ENCODE peak calls at places on chromosomes 2 and 18, in eight cellular contexts. P is MM.1S, W is Caco-2, Z is endothelial cell of umbilical vein, N is H1, K is adipocyte, J is right cardiac atrium, D is upper lobe of right lung. V is an unnamed sample. For H3K27me3, the result is how much of the 10 kb centered on the place peaks cover.

GRCh38 chr2:33058716-33059451 is 112.1 kb downstream of the LTBP1 start:
- DNase-seq in P (no peak), W (no peak), Z (no peak), N (no peak), K (no peak), J (no peak), D (no peak), V (no peak)

GRCh38 chr2:150909090-150909489 is 352.6 kb downstream of the RBM43 start:
- DNase-seq in P (peak), W (no peak), Z (no peak), N (no peak), K (no peak), J (no peak), D (no peak), V (no peak)

GRCh38 chr18:75213610-75214009 is 3.0 kb downstream of the TSHZ1 start:
- DNase-seq in P (no peak), W (no peak), Z (peak), N (no peak), K (peak), J (no peak), D (no peak), V (no peak)

GRCh38 chr2:33038230-33038629 is 91.5 kb downstream of the LTBP1 start:
- DNase-seq in P (no peak), W (no peak), Z (no peak), N (no peak), K (no peak), J (no peak), D (no peak), V (no peak)

GRCh38 chr2:38074047-38074774 is 1.7 kb downstream of the CYP1B1 start:
- DNase-seq in P (no peak), W (no peak), Z (no peak), N (peak), K (no peak), J (peak), D (peak), V (no peak)

GRCh38 chr2:168494190-168494711 is 38.2 kb downstream of the CERS6 start:
- DNase-seq in P (no peak), W (peak), Z (no peak), N (no peak), K (no peak), J (no peak), D (no peak), V (no peak)

GRCh38 chr2:3160751-3161330 is 216.8 kb downstream of the EIPR1 start:
- DNase-seq in P (no peak), W (no peak), Z (no peak), N (no peak), K (no peak), J (no peak), D (peak), V (no peak)

GRCh38 chr18:68841301-68841700 is 43.4 kb downstream of the CCDC102B start:
- DNase-seq in P (no peak), W (no peak), Z (no peak), N (no peak), K (peak), J (no peak), D (no peak), V (no peak)

GRCh38 chr2:143732076-143732475 is 602.9 kb downstream of the ARHGAP15 start:
- DNase-seq in P (no peak), W (no peak), Z (no peak), N (no peak), K (no peak), J (no peak), D (no peak), V (no peak)

GRCh38 chr2:39487398-39488250 is 50.5 kb upstream of the MAP4K3 start:
- DNase-seq in P (no peak), W (no peak), Z (peak), N (no peak), K (no peak), J (no peak), D (no peak), V (no peak)

GRCh38 chr18:51537487-51537886 is 340.0 kb upstream of the MEX3C start:
- DNase-seq in P (peak), W (peak), Z (no peak), N (no peak), K (no peak), J (no peak), D (no peak), V (no peak)

GRCh38 chr2:214481204-214481603 is 70.3 kb downstream of the VWC2L start:
- DNase-seq in P (peak), W (no peak), Z (no peak), N (no peak), K (peak), J (no peak), D (no peak), V (no peak)

GRCh38 chr18:23703057-23703986 is 14.1 kb downstream of the LAMA3 start:
- DNase-seq in P (no peak), W (no peak), Z (peak), N (no peak), K (peak), J (no peak), D (no peak), V (no peak)

GRCh38 chr2:227781841-227782240 is 31.8 kb upstream of the CCL20 start:
- DNase-seq in P (no peak), W (no peak), Z (no peak), N (no peak), K (no peak), J (peak), D (no peak), V (peak)

GRCh38 chr2:69083126-69083733 is 70.3 kb downstream of the ANTXR1 start:
- DNase-seq in P (no peak), W (no peak), Z (peak), N (no peak), K (peak), J (no peak), D (no peak), V (no peak)

GRCh38 chr2:44364604-44365003 is 2.9 kb downstream of the CAMKMT start:
- DNase-seq in P (no peak), W (no peak), Z (no peak), N (no peak), K (no peak), J (no peak), D (no peak), V (no peak)

GRCh38 chr2:221924551-221924950 is 352.4 kb upstream of the EPHA4 start:
- DNase-seq in P (no peak), W (no peak), Z (no peak), N (no peak), K (no peak), J (no peak), D (no peak), V (no peak)

GRCh38 chr2:227415538-227416424 is 28.0 kb upstream of the SCYGR1 start:
- DNase-seq in P (peak), W (no peak), Z (peak), N (no peak), K (peak), J (peak), D (peak), V (peak)

GRCh38 chr2:101559576-101559975 is 84.7 kb upstream of the RFX8 start:
- DNase-seq in P (no peak), W (no peak), Z (peak), N (no peak), K (peak), J (peak), D (no peak), V (no peak)

GRCh38 chr2:15159751-15160177 is 401.4 kb downstream of the NBAS start:
- DNase-seq in P (peak), W (no peak), Z (peak), N (no peak), K (peak), J (no peak), D (no peak), V (no peak)

GRCh38 chr2:149727927-149728326 is 140.4 kb upstream of the MMADHC start:
- DNase-seq in P (no peak), W (no peak), Z (no peak), N (no peak), K (peak), J (no peak), D (no peak), V (no peak)

GRCh38 chr2:100321181-100321880 is 970 bp downstream of the LONRF2 start:
- DNase-seq in P (no peak), W (no peak), Z (peak), N (peak), K (peak), J (peak), D (peak), V (no peak)

GRCh38 chr2:232351686-232352510 is 26.7 kb upstream of the ALPP start:
- DNase-seq in P (no peak), W (peak), Z (no peak), N (peak), K (no peak), J (no peak), D (peak), V (no peak)

GRCh38 chr2:232353660-232354059 is 24.9 kb upstream of the ALPP start:
- DNase-seq in P (no peak), W (no peak), Z (no peak), N (no peak), K (no peak), J (no peak), D (peak), V (no peak)

GRCh38 chr2:232354069-232354468 is 24.5 kb upstream of the ALPP start:
- DNase-seq in P (no peak), W (peak), Z (no peak), N (no peak), K (no peak), J (no peak), D (peak), V (no peak)

GRCh38 chr2:232353096-232353495 is 25.5 kb upstream of the ALPP start:
- DNase-seq in P (no peak), W (peak), Z (no peak), N (no peak), K (no peak), J (no peak), D (peak), V (no peak)

DNA sequence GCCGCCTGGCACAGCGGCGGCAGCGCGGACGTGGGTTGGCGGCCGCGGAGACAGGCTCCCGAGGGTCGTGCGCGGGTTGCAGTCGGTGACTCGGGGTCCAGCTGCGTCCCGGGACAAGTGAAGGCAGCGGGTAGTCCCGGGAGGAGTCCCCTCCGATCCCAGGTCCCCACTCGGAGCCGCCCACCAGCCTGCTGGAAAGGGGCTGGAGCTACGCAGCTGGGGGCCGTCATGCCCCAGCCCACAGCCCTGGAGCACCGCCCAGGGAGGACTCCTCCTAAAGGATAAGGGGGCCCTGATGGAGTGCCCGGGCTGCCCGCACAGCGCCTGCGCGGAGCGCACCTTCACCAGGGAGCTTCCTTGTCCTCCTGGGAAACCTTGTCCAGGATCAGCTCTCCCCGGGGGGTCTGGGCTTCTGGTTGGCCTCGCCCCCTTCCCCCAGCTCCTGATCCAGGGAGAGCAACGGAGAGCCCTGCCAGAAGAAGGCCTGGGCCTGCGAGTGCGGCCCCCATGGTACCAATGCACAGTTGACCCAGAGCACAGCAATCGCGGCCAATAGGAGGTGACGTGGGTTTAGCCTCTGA is 25.9 kb upstream of the ALPP start:
- DNase-seq in P (no peak), W (peak), Z (no peak), N (no peak), K (no peak), J (no peak), D (peak), V (no peak)
- H3K27me3 ChIP-seq in P (under half), W (under half), Z (under half), N (under half), K (half or more), J (under half), D (half or more), V (under half)

GRCh38 chr18:48956378-48956777 is 5.6 kb upstream of the SMAD7 start:
- DNase-seq in P (no peak), W (no peak), Z (no peak), N (no peak), K (peak), J (no peak), D (no peak), V (no peak)
- H3K4me3 ChIP-seq in P (no peak), W (no peak), Z (no peak), N (no peak), K (peak), J (no peak), D (no peak), V (no peak)

DNA sequence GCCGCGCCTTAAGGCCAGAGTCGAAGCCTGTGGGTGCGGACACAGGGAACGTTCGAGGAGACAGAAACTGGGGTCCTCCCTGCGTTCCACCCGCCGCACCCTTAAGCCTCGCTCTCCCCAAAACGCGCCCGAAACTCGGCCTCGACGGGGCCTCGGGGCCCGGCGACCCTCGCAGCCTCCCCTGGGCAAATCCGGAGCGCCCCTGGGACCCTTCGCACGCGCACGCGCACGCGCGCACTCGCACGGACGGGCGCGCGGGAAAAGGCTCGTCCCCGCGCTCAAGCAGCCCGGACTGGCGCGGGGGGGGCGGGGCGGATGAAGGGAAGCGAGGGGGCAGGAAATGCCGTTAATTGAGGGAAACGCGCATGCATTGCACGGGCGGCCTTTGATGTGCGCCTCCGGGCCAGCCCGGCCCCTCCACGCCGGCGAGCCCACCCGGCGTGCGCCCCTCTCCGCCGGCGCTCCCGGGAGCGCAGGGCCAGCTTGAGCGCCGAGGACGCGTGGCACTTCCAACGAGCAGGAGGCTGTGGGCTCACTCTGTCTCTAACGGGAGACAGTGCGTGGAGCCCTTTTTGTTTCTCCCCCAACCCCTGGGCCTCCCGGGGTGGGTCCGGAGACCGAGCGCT is 5.4 kb upstream of the SALL3 start:
- DNase-seq in P (no peak), W (no peak), Z (no peak), N (peak), K (no peak), J (no peak), D (no peak), V (peak)
- H3K27me3 ChIP-seq in P (under half), W (under half), Z (half or more), N (half or more), K (half or more), J (under half), D (half or more), V (under half)

GRCh38 chr2:219433666-219434467 is 776 bp upstream of the SPEG start:
- DNase-seq in P (no peak), W (no peak), Z (no peak), N (peak), K (peak), J (no peak), D (no peak), V (no peak)
- H3K4me3 ChIP-seq in P (no peak), W (no peak), Z (no peak), N (peak), K (no peak), J (no peak), D (no peak), V (peak)

GRCh38 chr2:26846881-26847662 is 860 bp upstream of the DPYSL5 start:
- DNase-seq in P (no peak), W (no peak), Z (no peak), N (no peak), K (no peak), J (no peak), D (no peak), V (no peak)
- H3K27me3 ChIP-seq in P (half or more), W (under half), Z (half or more), N (under half), K (half or more), J (under half), D (half or more), V (under half)

GRCh38 chr2:20180676-20181648 is 44.0 kb downstream of the SDC1 start:
- DNase-seq in P (no peak), W (peak), Z (no peak), N (no peak), K (no peak), J (no peak), D (peak), V (no peak)

GRCh38 chr2:20184067-20184938 is 40.6 kb downstream of the SDC1 start:
- DNase-seq in P (no peak), W (peak), Z (no peak), N (no peak), K (peak), J (no peak), D (peak), V (no peak)

GRCh38 chr2:20181761-20182160 is 43.2 kb downstream of the SDC1 start:
- DNase-seq in P (no peak), W (peak), Z (no peak), N (no peak), K (no peak), J (no peak), D (peak), V (no peak)

GRCh38 chr2:20183373-20183772 is 41.6 kb downstream of the SDC1 start:
- DNase-seq in P (no peak), W (no peak), Z (no peak), N (no peak), K (no peak), J (no peak), D (no peak), V (no peak)

DNA sequence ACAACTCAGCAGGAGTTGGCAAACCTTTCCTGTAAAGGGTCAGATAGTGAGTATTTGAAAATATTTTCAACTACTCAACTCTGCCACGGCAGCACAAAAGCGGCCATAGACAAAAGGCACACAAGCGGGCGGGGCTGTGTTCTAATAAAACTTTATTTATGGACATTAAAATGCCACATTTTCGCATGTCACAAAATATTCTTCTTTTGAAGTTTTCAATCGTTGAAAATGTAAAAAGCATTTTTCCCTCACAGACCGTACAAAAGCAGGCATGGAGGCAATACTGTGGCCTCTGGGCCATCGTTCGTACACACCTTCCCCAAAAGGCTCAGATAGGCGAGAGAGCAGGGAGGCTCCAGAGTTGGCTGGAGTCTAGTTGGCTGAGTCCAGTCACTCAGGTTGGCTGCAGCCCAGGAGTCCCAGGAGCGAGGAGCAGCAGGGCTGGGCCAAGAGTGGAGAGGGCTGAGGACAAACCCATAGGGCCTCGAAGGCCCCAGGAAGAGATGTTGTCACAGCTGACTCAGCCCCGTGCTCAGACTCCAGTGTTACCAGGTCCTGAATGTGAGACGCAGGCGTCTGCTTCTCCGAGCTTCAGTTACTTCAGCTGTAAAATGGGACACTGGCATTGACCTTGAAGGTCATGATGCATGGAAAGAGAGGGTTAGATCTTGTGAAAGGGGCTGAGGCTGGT is 42.5 kb downstream of the SDC1 start:
- DNase-seq in P (no peak), W (peak), Z (no peak), N (no peak), K (no peak), J (peak), D (peak), V (no peak)
- H3K4me3 ChIP-seq in P (no peak), W (no peak), Z (no peak), N (no peak), K (no peak), J (no peak), D (no peak), V (no peak)

GRCh38 chr2:108941161-108941665 is 47.8 kb downstream of the EDAR start:
- DNase-seq in P (no peak), W (no peak), Z (no peak), N (no peak), K (no peak), J (no peak), D (no peak), V (no peak)

GRCh38 chr2:108942231-108943066 is 46.6 kb downstream of the EDAR start:
- DNase-seq in P (no peak), W (no peak), Z (no peak), N (no peak), K (no peak), J (no peak), D (no peak), V (no peak)

GRCh38 chr2:108941767-108942166 is 47.3 kb downstream of the EDAR start:
- DNase-seq in P (no peak), W (no peak), Z (no peak), N (no peak), K (no peak), J (no peak), D (no peak), V (no peak)

GRCh38 chr2:108938069-108938710 is 50.8 kb downstream of the EDAR start:
- DNase-seq in P (no peak), W (no peak), Z (no peak), N (no peak), K (no peak), J (no peak), D (no peak), V (no peak)

GRCh38 chr2:108940156-108940555 is 48.9 kb downstream of the EDAR start:
- DNase-seq in P (no peak), W (no peak), Z (no peak), N (no peak), K (no peak), J (no peak), D (no peak), V (no peak)
- H3K27me3 ChIP-seq in P (under half), W (under half), Z (under half), N (under half), K (half or more), J (under half), D (under half), V (under half)

GRCh38 chr2:95277246-95277906 is 3.1 kb downstream of the PROM2 start:
- DNase-seq in P (no peak), W (peak), Z (no peak), N (no peak), K (no peak), J (peak), D (peak), V (no peak)
- H3K4me3 ChIP-seq in P (no peak), W (no peak), Z (no peak), N (no peak), K (no peak), J (no peak), D (no peak), V (no peak)

DNA sequence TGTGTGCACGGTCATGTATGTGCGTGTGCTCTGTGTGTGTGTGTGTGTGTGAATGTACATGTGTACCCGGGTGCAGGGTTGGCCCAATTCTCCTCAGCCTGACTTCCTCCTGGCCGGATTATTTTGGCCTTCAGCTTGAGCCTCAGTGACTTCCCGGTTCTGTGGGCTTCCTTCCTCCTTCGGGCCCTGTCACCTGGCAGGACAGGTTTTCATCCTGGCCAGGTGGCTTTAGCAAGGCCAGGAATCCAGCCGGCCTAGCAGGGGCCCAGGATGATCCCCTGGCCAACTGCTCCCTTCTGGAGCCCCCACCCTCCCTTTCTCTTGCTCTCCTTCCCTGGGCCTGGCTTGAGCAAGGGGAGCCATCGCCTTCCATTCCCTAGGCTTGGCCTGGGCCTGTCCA is 140.5 kb downstream of the INHBB start:
- DNase-seq in P (no peak), W (no peak), Z (no peak), N (no peak), K (no peak), J (no peak), D (no peak), V (no peak)
- H3K27me3 ChIP-seq in P (under half), W (under half), Z (under half), N (under half), K (half or more), J (under half), D (under half), V (under half)

DNA sequence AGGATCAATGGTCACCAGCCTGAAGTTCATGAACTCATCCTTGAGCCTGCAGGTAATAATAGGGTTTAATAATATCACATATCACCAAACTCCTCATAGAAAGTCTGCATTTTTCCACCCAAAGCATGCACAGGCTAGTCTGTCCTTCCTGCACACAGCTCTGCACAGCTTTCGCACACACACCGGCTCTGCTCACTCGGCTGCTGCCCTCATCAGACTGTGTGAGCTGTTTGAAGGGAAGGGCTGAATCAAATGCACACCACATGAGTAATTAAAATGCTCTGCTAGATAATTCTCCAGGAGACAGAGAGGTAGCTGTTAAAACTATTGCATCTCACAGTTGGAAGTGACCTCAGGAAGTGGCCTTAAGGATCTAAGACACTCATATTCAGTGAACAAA is 108.4 kb upstream of the YPEL5 start:
- DNase-seq in P (no peak), W (no peak), Z (no peak), N (no peak), K (no peak), J (no peak), D (no peak), V (no peak)
- H3K4me3 ChIP-seq in P (no peak), W (no peak), Z (no peak), N (no peak), K (no peak), J (no peak), D (no peak), V (no peak)